ENCODE peak calls at places on chromosomes 7 and 10, in eight cellular contexts. A is naive B cell; M is stimulated activated CD4-positive, alpha-beta T cell treated with anti-CD3 and anti-CD28 coated beads, Interleukin-2, amount 100 ng/mL, for 48 hours; C is memory B cell; R is coronary artery; S is RPMI8226; T is C1 segment of cervical spinal cord; W is psoas muscle. I is an unnamed sample.

GRCh38 chr7:46759711-46760480 is 822.0 kb downstream of the TNS3 start:
- DNase-seq in A (no peak), M (no peak), C (no peak), R (no peak), S (no peak), T (no peak), W (no peak), I (no peak)

GRCh38 chr10:128011059-128011979 is 104.4 kb downstream of the PTPRE start:
- DNase-seq in A (peak), M (peak), C (peak), R (peak), S (peak), T (peak), W (peak), I (peak)

GRCh38 chr10:130492266-130492934 is 356.2 kb downstream of the GLRX3 start:
- DNase-seq in A (no peak), M (no peak), C (no peak), R (peak), S (no peak), T (no peak), W (no peak), I (no peak)

GRCh38 chr7:66140924-66141323 is 26.3 kb downstream of the CRCP start:
- DNase-seq in A (no peak), M (no peak), C (no peak), R (no peak), S (peak), T (no peak), W (peak), I (peak)

GRCh38 chr7:130144632-130145171 is 60.5 kb downstream of the TMEM209 start:
- DNase-seq in A (no peak), M (no peak), C (no peak), R (no peak), S (no peak), T (no peak), W (no peak), I (no peak)

GRCh38 chr10:84341983-84342382 is 13.6 kb downstream of the CCSER2 start:
- DNase-seq in A (no peak), M (no peak), C (no peak), R (no peak), S (no peak), T (no peak), W (no peak), I (no peak)

GRCh38 chr10:118423800-118424479 is 81.8 kb upstream of the FAM204A start:
- DNase-seq in A (peak), M (peak), C (peak), R (no peak), S (peak), T (peak), W (peak), I (peak)

GRCh38 chr7:42522227-42522991 is 285.4 kb upstream of the GLI3 start:
- DNase-seq in A (no peak), M (no peak), C (no peak), R (no peak), S (peak), T (no peak), W (no peak), I (no peak)

GRCh38 chr7:41054960-41055700 is 647.8 kb downstream of the INHBA start:
- DNase-seq in A (no peak), M (no peak), C (no peak), R (no peak), S (no peak), T (no peak), W (no peak), I (no peak)

GRCh38 chr10:6347391-6347951 is 144.7 kb downstream of the PFKFB3 start:
- DNase-seq in A (no peak), M (peak), C (no peak), R (no peak), S (peak), T (peak), W (no peak), I (no peak)

GRCh38 chr7:954330-955238 is at the start of gene ADAP1:
- DNase-seq in A (peak), M (peak), C (peak), R (no peak), S (peak), T (no peak), W (peak), I (peak)

GRCh38 chr7:40507166-40507565 is 372.4 kb downstream of the SUGCT start:
- DNase-seq in A (no peak), M (no peak), C (no peak), R (no peak), S (peak), T (no peak), W (no peak), I (no peak)

GRCh38 chr10:100163704-100164621 is 21.9 kb downstream of the ERLIN1 start:
- DNase-seq in A (no peak), M (no peak), C (no peak), R (no peak), S (no peak), T (no peak), W (no peak), I (no peak)

GRCh38 chr10:1652151-1652550 is 85.2 kb downstream of the ADARB2 start:
- DNase-seq in A (no peak), M (no peak), C (no peak), R (peak), S (no peak), T (peak), W (no peak), I (no peak)

GRCh38 chr7:1413936-1414639 is 45.2 kb downstream of the MICALL2 start:
- DNase-seq in A (no peak), M (no peak), C (no peak), R (no peak), S (no peak), T (no peak), W (no peak), I (no peak)

GRCh38 chr10:118667732-118668131 is 72.3 kb upstream of the PRLHR start:
- DNase-seq in A (no peak), M (no peak), C (no peak), R (no peak), S (no peak), T (no peak), W (no peak), I (no peak)

GRCh38 chr7:115838829-115839228 is 191.7 kb downstream of the TFEC start:
- DNase-seq in A (no peak), M (no peak), C (no peak), R (no peak), S (no peak), T (no peak), W (no peak), I (no peak)

GRCh38 chr7:13017881-13018280 is 330.4 kb downstream of the ARL4A start:
- DNase-seq in A (no peak), M (no peak), C (no peak), R (no peak), S (no peak), T (no peak), W (no peak), I (no peak)

GRCh38 chr10:71842856-71843530 is 8.1 kb downstream of the PSAP start:
- DNase-seq in A (no peak), M (no peak), C (no peak), R (no peak), S (no peak), T (no peak), W (no peak), I (no peak)

GRCh38 chr10:36393800-36394199 is 731.6 kb upstream of the ANKRD30A start:
- DNase-seq in A (no peak), M (no peak), C (no peak), R (no peak), S (no peak), T (no peak), W (no peak), I (no peak)

GRCh38 chr7:1052031-1052818 is 7.9 kb downstream of the GPR146 start:
- DNase-seq in A (no peak), M (no peak), C (no peak), R (no peak), S (no peak), T (no peak), W (no peak), I (no peak)

GRCh38 chr7:32501522-32501921 is 6.2 kb downstream of the AVL9 start:
- DNase-seq in A (no peak), M (no peak), C (no peak), R (no peak), S (no peak), T (no peak), W (no peak), I (no peak)

GRCh38 chr10:82737556-82737955 is 862.6 kb downstream of the NRG3 start:
- DNase-seq in A (no peak), M (no peak), C (no peak), R (no peak), S (no peak), T (no peak), W (no peak), I (no peak)

GRCh38 chr7:93048136-93048930 is 69.4 kb downstream of the SAMD9 start:
- DNase-seq in A (no peak), M (no peak), C (no peak), R (no peak), S (no peak), T (no peak), W (no peak), I (no peak)

GRCh38 chr10:97861351-97861750 is 11.7 kb downstream of the GOLGA7B start:
- DNase-seq in A (no peak), M (no peak), C (no peak), R (no peak), S (no peak), T (no peak), W (peak), I (no peak)

GRCh38 chr7:137501561-137501960 is 158.0 kb upstream of the PTN start:
- DNase-seq in A (no peak), M (no peak), C (no peak), R (no peak), S (no peak), T (no peak), W (no peak), I (no peak)